ENCODE peak calls at places on chromosomes 13 and 19, in six cellular contexts. P is H9; L is left ventricle myocardium inferior; U is naive thymus-derived CD4-positive, alpha-beta T cell; O is A549; S is cardiac muscle cell. Z is an unnamed sample. For H3K4me1, the result is how much of the 10 kb centered on the place peaks cover.

GRCh38 chr19:34309368-34310138 is 55.2 kb downstream of the GARRE1 start:
- DNase-seq in P (no peak), L (no peak), U (no peak), O (no peak), S (no peak), Z (no peak)

GRCh38 chr19:9251236-9251635 is 506 bp downstream of the OR7E24 start:
- DNase-seq in P (no peak), L (no peak), U (no peak), O (no peak), S (no peak), Z (no peak)

GRCh38 chr19:15381864-15382263 is 2.3 kb upstream of the AKAP8 start:
- DNase-seq in P (no peak), L (no peak), U (no peak), O (no peak), S (no peak), Z (no peak)

GRCh38 chr19:7355151-7355845 is 6.6 kb downstream of the ARHGEF18 start:
- DNase-seq in P (no peak), L (no peak), U (no peak), O (no peak), S (no peak), Z (no peak)

GRCh38 chr19:35436477-35437141 is 11.4 kb upstream of the FFAR2 start:
- DNase-seq in P (no peak), L (no peak), U (peak), O (peak), S (peak), Z (no peak)

GRCh38 chr19:32651729-32652140 is 23.2 kb downstream of the ANKRD27 start:
- DNase-seq in P (peak), L (peak), U (no peak), O (peak), S (peak), Z (no peak)

GRCh38 chr13:76751278-76751677 is 134.9 kb downstream of the KCTD12 start:
- DNase-seq in P (no peak), L (no peak), U (no peak), O (no peak), S (no peak), Z (no peak)

GRCh38 chr13:98975822-98976261 is 2.0 kb downstream of the DOCK9 start:
- DNase-seq in P (no peak), L (no peak), U (no peak), O (no peak), S (peak), Z (no peak)

GRCh38 chr13:53200498-53201453 is 172.2 kb downstream of the OLFM4 start:
- DNase-seq in P (peak), L (peak), U (peak), O (no peak), S (peak), Z (peak)

GRCh38 chr19:46886546-46887239 is 25.9 kb downstream of the ARHGAP35 start:
- DNase-seq in P (no peak), L (no peak), U (no peak), O (no peak), S (no peak), Z (no peak)

GRCh38 chr13:33287142-33287882 is 1.8 kb upstream of the STARD13 start:
- DNase-seq in P (no peak), L (no peak), U (no peak), O (no peak), S (no peak), Z (no peak)

GRCh38 chr19:18466354-18466753 is 28.4 kb upstream of the ISYNA1 start:
- DNase-seq in P (no peak), L (no peak), U (no peak), O (no peak), S (no peak), Z (no peak)
- H3K4me1 ChIP-seq in P (under half), L (half or more), U (under half), O (half or more), S (under half), Z (under half)

GRCh38 chr13:20462533-20462915 is 63.1 kb downstream of the CRYL1 start:
- DNase-seq in P (no peak), L (no peak), U (no peak), O (no peak), S (no peak), Z (no peak)

GRCh38 chr13:20462921-20463320 is 62.7 kb downstream of the CRYL1 start:
- DNase-seq in P (no peak), L (no peak), U (no peak), O (no peak), S (no peak), Z (no peak)

GRCh38 chr13:20461860-20462532 is 63.7 kb downstream of the CRYL1 start:
- DNase-seq in P (no peak), L (peak), U (no peak), O (no peak), S (peak), Z (no peak)

GRCh38 chr13:20461481-20461859 is 64.2 kb downstream of the CRYL1 start:
- DNase-seq in P (no peak), L (no peak), U (peak), O (no peak), S (no peak), Z (no peak)

GRCh38 chr13:20460744-20461143 is 64.9 kb downstream of the CRYL1 start:
- DNase-seq in P (no peak), L (no peak), U (no peak), O (no peak), S (no peak), Z (no peak)
- H3K27ac ChIP-seq in P (no peak), L (peak), U (no peak), O (no peak), S (no peak), Z (no peak)

GRCh38 chr13:21040120-21040834 is 21.1 kb downstream of the LATS2 start:
- DNase-seq in P (no peak), L (no peak), U (no peak), O (no peak), S (no peak), Z (no peak)
- H3K4me1 ChIP-seq in P (under half), L (half or more), U (under half), O (under half), S (under half), Z (under half)

DNA sequence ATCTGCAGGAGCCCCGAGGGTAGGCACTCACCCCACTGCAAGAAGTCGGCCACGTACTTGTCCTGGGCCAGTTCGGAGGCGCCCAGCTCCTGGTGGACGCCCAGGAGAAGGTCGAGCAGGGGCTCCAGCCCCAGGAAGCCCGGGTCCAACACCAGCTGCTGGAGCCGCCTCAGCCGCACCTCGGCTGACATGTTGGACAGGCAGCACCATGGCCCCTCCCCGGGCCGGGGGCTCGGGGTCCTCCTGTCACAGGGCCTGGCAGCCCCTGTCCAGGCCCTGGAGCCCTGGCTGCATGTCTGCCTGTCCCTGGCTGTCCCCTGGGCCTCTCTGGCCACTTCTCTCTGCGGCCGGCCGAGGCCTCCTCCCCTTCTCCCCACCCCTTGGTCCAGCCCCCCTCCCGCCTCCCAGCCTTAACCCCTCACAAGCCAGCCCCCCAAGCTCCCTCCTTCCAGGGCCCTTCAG is at the start of gene DMPK:
- DNase-seq in P (peak), L (peak), U (no peak), O (no peak), S (peak), Z (no peak)
- H3K27ac ChIP-seq in P (no peak), L (peak), U (no peak), O (peak), S (peak), Z (no peak)

GRCh38 chr19:48627211-48627864 is 8.0 kb downstream of the SPHK2 start:
- DNase-seq in P (peak), L (no peak), U (no peak), O (no peak), S (no peak), Z (no peak)

GRCh38 chr19:48629599-48630288 is 7.4 kb downstream of the DBP start:
- DNase-seq in P (peak), L (peak), U (no peak), O (no peak), S (peak), Z (peak)

GRCh38 chr19:48629297-48629598 is 7.9 kb downstream of the DBP start:
- DNase-seq in P (no peak), L (no peak), U (no peak), O (no peak), S (no peak), Z (no peak)

GRCh38 chr19:48628486-48629296 is 8.5 kb downstream of the DBP start:
- DNase-seq in P (peak), L (no peak), U (no peak), O (no peak), S (no peak), Z (no peak)

GRCh38 chr19:48627865-48628314 is 8.6 kb downstream of the SPHK2 start:
- DNase-seq in P (peak), L (no peak), U (no peak), O (no peak), S (no peak), Z (no peak)
- H3K4me1 ChIP-seq in P (under half), L (half or more), U (under half), O (under half), S (under half), Z (under half)

GRCh38 chr19:4712771-4713170 is 10.9 kb downstream of the DPP9 start:
- DNase-seq in P (no peak), L (peak), U (no peak), O (no peak), S (no peak), Z (no peak)
- H3K27ac ChIP-seq in P (no peak), L (peak), U (no peak), O (peak), S (no peak), Z (no peak)

DNA sequence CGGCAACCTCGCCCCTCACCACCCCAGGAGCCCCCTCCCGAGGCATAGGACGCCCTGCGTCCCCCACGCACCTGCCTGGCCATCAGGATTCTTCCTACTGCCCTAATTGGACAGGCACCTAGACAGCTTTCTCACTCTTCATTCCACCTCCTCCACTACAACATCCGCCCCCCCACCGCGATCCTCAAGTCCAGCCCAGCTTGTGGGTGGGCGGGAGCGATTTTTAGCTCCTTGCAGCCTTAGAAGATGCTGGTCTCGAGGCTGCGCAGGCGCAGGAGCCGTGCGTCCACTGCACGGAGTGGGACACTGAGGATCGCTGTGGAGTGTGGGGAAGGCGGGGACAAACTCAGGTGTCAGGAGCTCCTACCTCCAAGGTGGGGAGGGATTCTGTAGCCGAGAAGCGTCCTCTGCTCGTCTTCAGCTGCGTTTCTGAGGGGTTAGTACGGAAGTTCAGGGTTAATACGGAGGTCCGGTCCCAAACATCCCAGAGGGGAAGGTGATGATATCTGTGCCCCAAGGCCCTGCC is at the start of gene RTBDN:
- DNase-seq in P (peak), L (no peak), U (no peak), O (no peak), S (no peak), Z (no peak)
- H3K4me1 ChIP-seq in P (under half), L (under half), U (under half), O (under half), S (under half), Z (under half)

DNA sequence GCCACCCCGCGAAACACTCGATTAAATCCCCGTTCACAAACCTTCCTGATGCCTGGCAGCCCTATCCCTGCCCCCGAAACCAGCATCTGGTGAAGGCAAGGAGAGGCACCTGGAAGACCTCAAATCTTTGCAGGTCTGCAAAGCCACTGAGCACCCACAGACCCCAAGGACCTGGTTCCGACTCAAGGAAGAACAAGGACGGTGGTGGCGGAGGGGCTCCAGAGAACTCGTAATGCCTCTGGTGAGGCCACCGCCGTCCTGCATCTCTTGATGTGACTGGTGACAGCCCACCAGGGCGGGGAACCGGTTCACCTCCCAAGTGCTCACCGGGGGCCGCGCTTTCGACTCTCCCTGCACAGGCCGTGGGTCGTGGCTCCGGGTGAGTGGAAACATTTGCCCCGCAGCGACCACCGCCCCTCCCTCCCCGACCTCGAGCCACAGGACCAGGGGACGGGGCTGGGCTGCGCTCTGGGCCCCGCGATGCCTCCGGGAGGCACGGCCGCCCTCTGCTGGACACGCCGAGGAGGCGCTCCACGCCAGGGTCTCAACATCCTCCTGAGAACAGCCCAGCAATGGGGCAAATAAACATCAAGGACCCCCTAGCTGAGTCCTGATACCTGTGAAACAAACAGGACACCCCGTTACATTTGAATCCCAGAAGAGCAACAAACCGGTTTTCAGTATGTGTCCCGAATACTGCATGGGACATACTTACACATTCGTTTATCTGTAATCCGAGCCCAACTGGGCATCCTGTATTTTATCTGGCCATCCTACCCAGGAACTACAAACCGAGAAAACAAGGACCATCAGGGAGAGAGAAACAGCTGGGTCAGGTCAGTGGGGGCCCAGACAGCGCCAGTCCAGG is 3.9 kb upstream of the PLPP2 start:
- DNase-seq in P (peak), L (no peak), U (peak), O (peak), S (peak), Z (no peak)
- H3K27ac ChIP-seq in P (no peak), L (peak), U (no peak), O (no peak), S (no peak), Z (no peak)

GRCh38 chr13:42276683-42277082 is 4.7 kb downstream of the AKAP11 start:
- DNase-seq in P (no peak), L (no peak), U (no peak), O (no peak), S (no peak), Z (no peak)
- H3K4me1 ChIP-seq in P (under half), L (under half), U (under half), O (under half), S (under half), Z (under half)

Z was measured in iPS DF 6.9.